ENCODE peak calls at places on chromosomes 5 and 9, in ten cellular contexts. One of them, this sample, is unnamed.

GRCh38 chr9:114214181-114214580 is 58.8 kb downstream of the COL27A1 start:
- DNase-seq in activated CD8-positive, alpha-beta memory T cell treated with anti-CD3 and anti-CD28 coated beads for 48 hours: no peak
- DNase-seq in choroid plexus epithelial cell: no peak
- DNase-seq in activated CD4-positive, alpha-beta T cell treated with anti-CD3 and anti-CD28 coated beads for 1 hour: no peak
- DNase-seq in left ventricle myocardium inferior: peak
- DNase-seq in stimulated activated CD4-positive, alpha-beta T cell treated with anti-CD3 and anti-CD28 coated beads, Interleukin-4, amount 100 ng/mL, for 48 hours: no peak
- DNase-seq in AG10803: peak
- DNase-seq in fibroblast of lung: peak
- DNase-seq in NCI-H2171 treated with DMSO at 0.1 percent for 48 hours: no peak
- DNase-seq in GM23248: peak
- DNase-seq in this sample: no peak

GRCh38 chr5:179912386-179912785 is 4.7 kb upstream of the TBC1D9B start:
- DNase-seq in activated CD8-positive, alpha-beta memory T cell treated with anti-CD3 and anti-CD28 coated beads for 48 hours: no peak
- DNase-seq in choroid plexus epithelial cell: no peak
- DNase-seq in activated CD4-positive, alpha-beta T cell treated with anti-CD3 and anti-CD28 coated beads for 1 hour: no peak
- DNase-seq in left ventricle myocardium inferior: no peak
- DNase-seq in stimulated activated CD4-positive, alpha-beta T cell treated with anti-CD3 and anti-CD28 coated beads, Interleukin-4, amount 100 ng/mL, for 48 hours: no peak
- DNase-seq in AG10803: no peak
- DNase-seq in fibroblast of lung: no peak
- DNase-seq in NCI-H2171 treated with DMSO at 0.1 percent for 48 hours: no peak
- DNase-seq in GM23248: no peak
- DNase-seq in this sample: no peak

GRCh38 chr9:133707065-133707760 is 30.9 kb downstream of the SARDH start:
- DNase-seq in activated CD8-positive, alpha-beta memory T cell treated with anti-CD3 and anti-CD28 coated beads for 48 hours: no peak
- DNase-seq in choroid plexus epithelial cell: peak
- DNase-seq in activated CD4-positive, alpha-beta T cell treated with anti-CD3 and anti-CD28 coated beads for 1 hour: no peak
- DNase-seq in left ventricle myocardium inferior: peak
- DNase-seq in stimulated activated CD4-positive, alpha-beta T cell treated with anti-CD3 and anti-CD28 coated beads, Interleukin-4, amount 100 ng/mL, for 48 hours: no peak
- DNase-seq in AG10803: peak
- DNase-seq in fibroblast of lung: peak
- DNase-seq in NCI-H2171 treated with DMSO at 0.1 percent for 48 hours: peak
- DNase-seq in GM23248: peak
- DNase-seq in this sample: no peak

GRCh38 chr5:168877132-168877895 is 298.1 kb upstream of the PANK3 start:
- DNase-seq in activated CD8-positive, alpha-beta memory T cell treated with anti-CD3 and anti-CD28 coated beads for 48 hours: no peak
- DNase-seq in choroid plexus epithelial cell: no peak
- DNase-seq in activated CD4-positive, alpha-beta T cell treated with anti-CD3 and anti-CD28 coated beads for 1 hour: no peak
- DNase-seq in left ventricle myocardium inferior: no peak
- DNase-seq in stimulated activated CD4-positive, alpha-beta T cell treated with anti-CD3 and anti-CD28 coated beads, Interleukin-4, amount 100 ng/mL, for 48 hours: no peak
- DNase-seq in AG10803: no peak
- DNase-seq in fibroblast of lung: no peak
- DNase-seq in NCI-H2171 treated with DMSO at 0.1 percent for 48 hours: peak
- DNase-seq in GM23248: no peak
- DNase-seq in this sample: no peak

GRCh38 chr9:92846662-92847145 is 31.1 kb downstream of the ZNF484 start:
- DNase-seq in activated CD8-positive, alpha-beta memory T cell treated with anti-CD3 and anti-CD28 coated beads for 48 hours: no peak
- DNase-seq in choroid plexus epithelial cell: no peak
- DNase-seq in activated CD4-positive, alpha-beta T cell treated with anti-CD3 and anti-CD28 coated beads for 1 hour: no peak
- DNase-seq in left ventricle myocardium inferior: no peak
- DNase-seq in stimulated activated CD4-positive, alpha-beta T cell treated with anti-CD3 and anti-CD28 coated beads, Interleukin-4, amount 100 ng/mL, for 48 hours: no peak
- DNase-seq in AG10803: no peak
- DNase-seq in fibroblast of lung: peak
- DNase-seq in NCI-H2171 treated with DMSO at 0.1 percent for 48 hours: no peak
- DNase-seq in GM23248: peak
- DNase-seq in this sample: no peak

GRCh38 chr5:6472792-6473191 is 24.1 kb downstream of the UBE2QL1 start:
- DNase-seq in activated CD8-positive, alpha-beta memory T cell treated with anti-CD3 and anti-CD28 coated beads for 48 hours: no peak
- DNase-seq in choroid plexus epithelial cell: no peak
- DNase-seq in activated CD4-positive, alpha-beta T cell treated with anti-CD3 and anti-CD28 coated beads for 1 hour: no peak
- DNase-seq in left ventricle myocardium inferior: no peak
- DNase-seq in stimulated activated CD4-positive, alpha-beta T cell treated with anti-CD3 and anti-CD28 coated beads, Interleukin-4, amount 100 ng/mL, for 48 hours: no peak
- DNase-seq in AG10803: no peak
- DNase-seq in fibroblast of lung: no peak
- DNase-seq in NCI-H2171 treated with DMSO at 0.1 percent for 48 hours: no peak
- DNase-seq in GM23248: no peak
- DNase-seq in this sample: no peak

GRCh38 chr5:14179446-14179845 is 36.3 kb downstream of the TRIO start:
- DNase-seq in activated CD8-positive, alpha-beta memory T cell treated with anti-CD3 and anti-CD28 coated beads for 48 hours: no peak
- DNase-seq in choroid plexus epithelial cell: peak
- DNase-seq in activated CD4-positive, alpha-beta T cell treated with anti-CD3 and anti-CD28 coated beads for 1 hour: no peak
- DNase-seq in left ventricle myocardium inferior: no peak
- DNase-seq in stimulated activated CD4-positive, alpha-beta T cell treated with anti-CD3 and anti-CD28 coated beads, Interleukin-4, amount 100 ng/mL, for 48 hours: no peak
- DNase-seq in AG10803: peak
- DNase-seq in fibroblast of lung: no peak
- DNase-seq in NCI-H2171 treated with DMSO at 0.1 percent for 48 hours: no peak
- DNase-seq in GM23248: peak
- DNase-seq in this sample: no peak

GRCh38 chr5:172119921-172120688 is 67.9 kb downstream of the STK10 start:
- DNase-seq in activated CD8-positive, alpha-beta memory T cell treated with anti-CD3 and anti-CD28 coated beads for 48 hours: no peak
- DNase-seq in choroid plexus epithelial cell: no peak
- DNase-seq in activated CD4-positive, alpha-beta T cell treated with anti-CD3 and anti-CD28 coated beads for 1 hour: no peak
- DNase-seq in left ventricle myocardium inferior: no peak
- DNase-seq in stimulated activated CD4-positive, alpha-beta T cell treated with anti-CD3 and anti-CD28 coated beads, Interleukin-4, amount 100 ng/mL, for 48 hours: no peak
- DNase-seq in AG10803: no peak
- DNase-seq in fibroblast of lung: no peak
- DNase-seq in NCI-H2171 treated with DMSO at 0.1 percent for 48 hours: no peak
- DNase-seq in GM23248: no peak
- DNase-seq in this sample: no peak

GRCh38 chr9:37921546-37922300 is 17.8 kb upstream of the SLC25A51 start:
- DNase-seq in activated CD8-positive, alpha-beta memory T cell treated with anti-CD3 and anti-CD28 coated beads for 48 hours: no peak
- DNase-seq in choroid plexus epithelial cell: no peak
- DNase-seq in activated CD4-positive, alpha-beta T cell treated with anti-CD3 and anti-CD28 coated beads for 1 hour: no peak
- DNase-seq in left ventricle myocardium inferior: no peak
- DNase-seq in stimulated activated CD4-positive, alpha-beta T cell treated with anti-CD3 and anti-CD28 coated beads, Interleukin-4, amount 100 ng/mL, for 48 hours: no peak
- DNase-seq in AG10803: no peak
- DNase-seq in fibroblast of lung: no peak
- DNase-seq in NCI-H2171 treated with DMSO at 0.1 percent for 48 hours: no peak
- DNase-seq in GM23248: no peak
- DNase-seq in this sample: no peak

GRCh38 chr9:117487555-117488175 is 72.8 kb upstream of the ASTN2 start:
- DNase-seq in activated CD8-positive, alpha-beta memory T cell treated with anti-CD3 and anti-CD28 coated beads for 48 hours: peak
- DNase-seq in choroid plexus epithelial cell: peak
- DNase-seq in activated CD4-positive, alpha-beta T cell treated with anti-CD3 and anti-CD28 coated beads for 1 hour: no peak
- DNase-seq in left ventricle myocardium inferior: peak
- DNase-seq in stimulated activated CD4-positive, alpha-beta T cell treated with anti-CD3 and anti-CD28 coated beads, Interleukin-4, amount 100 ng/mL, for 48 hours: peak
- DNase-seq in AG10803: peak
- DNase-seq in fibroblast of lung: peak
- DNase-seq in NCI-H2171 treated with DMSO at 0.1 percent for 48 hours: peak
- DNase-seq in GM23248: peak
- DNase-seq in this sample: peak

GRCh38 chr5:147935032-147935431 is 28.7 kb upstream of the C5orf46 start:
- DNase-seq in activated CD8-positive, alpha-beta memory T cell treated with anti-CD3 and anti-CD28 coated beads for 48 hours: no peak
- DNase-seq in choroid plexus epithelial cell: peak
- DNase-seq in activated CD4-positive, alpha-beta T cell treated with anti-CD3 and anti-CD28 coated beads for 1 hour: no peak
- DNase-seq in left ventricle myocardium inferior: no peak
- DNase-seq in stimulated activated CD4-positive, alpha-beta T cell treated with anti-CD3 and anti-CD28 coated beads, Interleukin-4, amount 100 ng/mL, for 48 hours: no peak
- DNase-seq in AG10803: peak
- DNase-seq in fibroblast of lung: peak
- DNase-seq in NCI-H2171 treated with DMSO at 0.1 percent for 48 hours: peak
- DNase-seq in GM23248: peak
- DNase-seq in this sample: no peak

GRCh38 chr5:72634444-72634843 is 127.2 kb upstream of the ZNF366 start:
- DNase-seq in activated CD8-positive, alpha-beta memory T cell treated with anti-CD3 and anti-CD28 coated beads for 48 hours: no peak
- DNase-seq in choroid plexus epithelial cell: peak
- DNase-seq in activated CD4-positive, alpha-beta T cell treated with anti-CD3 and anti-CD28 coated beads for 1 hour: no peak
- DNase-seq in left ventricle myocardium inferior: no peak
- DNase-seq in stimulated activated CD4-positive, alpha-beta T cell treated with anti-CD3 and anti-CD28 coated beads, Interleukin-4, amount 100 ng/mL, for 48 hours: no peak
- DNase-seq in AG10803: peak
- DNase-seq in fibroblast of lung: no peak
- DNase-seq in NCI-H2171 treated with DMSO at 0.1 percent for 48 hours: no peak
- DNase-seq in GM23248: peak
- DNase-seq in this sample: no peak

GRCh38 chr9:121975801-121976277 is 117.3 kb downstream of the TTLL11 start:
- DNase-seq in activated CD8-positive, alpha-beta memory T cell treated with anti-CD3 and anti-CD28 coated beads for 48 hours: no peak
- DNase-seq in choroid plexus epithelial cell: no peak
- DNase-seq in activated CD4-positive, alpha-beta T cell treated with anti-CD3 and anti-CD28 coated beads for 1 hour: no peak
- DNase-seq in left ventricle myocardium inferior: no peak
- DNase-seq in stimulated activated CD4-positive, alpha-beta T cell treated with anti-CD3 and anti-CD28 coated beads, Interleukin-4, amount 100 ng/mL, for 48 hours: no peak
- DNase-seq in AG10803: peak
- DNase-seq in fibroblast of lung: peak
- DNase-seq in NCI-H2171 treated with DMSO at 0.1 percent for 48 hours: no peak
- DNase-seq in GM23248: peak
- DNase-seq in this sample: no peak

GRCh38 chr9:14278291-14278721 is 35.6 kb downstream of the NFIB start:
- DNase-seq in activated CD8-positive, alpha-beta memory T cell treated with anti-CD3 and anti-CD28 coated beads for 48 hours: no peak
- DNase-seq in choroid plexus epithelial cell: peak
- DNase-seq in activated CD4-positive, alpha-beta T cell treated with anti-CD3 and anti-CD28 coated beads for 1 hour: no peak
- DNase-seq in left ventricle myocardium inferior: no peak
- DNase-seq in stimulated activated CD4-positive, alpha-beta T cell treated with anti-CD3 and anti-CD28 coated beads, Interleukin-4, amount 100 ng/mL, for 48 hours: no peak
- DNase-seq in AG10803: peak
- DNase-seq in fibroblast of lung: peak
- DNase-seq in NCI-H2171 treated with DMSO at 0.1 percent for 48 hours: no peak
- DNase-seq in GM23248: peak
- DNase-seq in this sample: no peak

GRCh38 chr5:82163459-82164108 is 114.6 kb downstream of the RPS23 start:
- DNase-seq in activated CD8-positive, alpha-beta memory T cell treated with anti-CD3 and anti-CD28 coated beads for 48 hours: no peak
- DNase-seq in choroid plexus epithelial cell: peak
- DNase-seq in activated CD4-positive, alpha-beta T cell treated with anti-CD3 and anti-CD28 coated beads for 1 hour: no peak
- DNase-seq in left ventricle myocardium inferior: no peak
- DNase-seq in stimulated activated CD4-positive, alpha-beta T cell treated with anti-CD3 and anti-CD28 coated beads, Interleukin-4, amount 100 ng/mL, for 48 hours: no peak
- DNase-seq in AG10803: peak
- DNase-seq in fibroblast of lung: peak
- DNase-seq in NCI-H2171 treated with DMSO at 0.1 percent for 48 hours: no peak
- DNase-seq in GM23248: peak
- DNase-seq in this sample: no peak

GRCh38 chr5:39624890-39625289 is 200.1 kb upstream of the DAB2 start:
- DNase-seq in activated CD8-positive, alpha-beta memory T cell treated with anti-CD3 and anti-CD28 coated beads for 48 hours: no peak
- DNase-seq in choroid plexus epithelial cell: peak
- DNase-seq in activated CD4-positive, alpha-beta T cell treated with anti-CD3 and anti-CD28 coated beads for 1 hour: no peak
- DNase-seq in left ventricle myocardium inferior: no peak
- DNase-seq in stimulated activated CD4-positive, alpha-beta T cell treated with anti-CD3 and anti-CD28 coated beads, Interleukin-4, amount 100 ng/mL, for 48 hours: no peak
- DNase-seq in AG10803: no peak
- DNase-seq in fibroblast of lung: no peak
- DNase-seq in NCI-H2171 treated with DMSO at 0.1 percent for 48 hours: no peak
- DNase-seq in GM23248: no peak
- DNase-seq in this sample: no peak

GRCh38 chr9:15370496-15371464 is 51.9 kb upstream of the SNAPC3 start:
- DNase-seq in activated CD8-positive, alpha-beta memory T cell treated with anti-CD3 and anti-CD28 coated beads for 48 hours: no peak
- DNase-seq in choroid plexus epithelial cell: peak
- DNase-seq in activated CD4-positive, alpha-beta T cell treated with anti-CD3 and anti-CD28 coated beads for 1 hour: no peak
- DNase-seq in left ventricle myocardium inferior: no peak
- DNase-seq in stimulated activated CD4-positive, alpha-beta T cell treated with anti-CD3 and anti-CD28 coated beads, Interleukin-4, amount 100 ng/mL, for 48 hours: no peak
- DNase-seq in AG10803: no peak
- DNase-seq in fibroblast of lung: peak
- DNase-seq in NCI-H2171 treated with DMSO at 0.1 percent for 48 hours: no peak
- DNase-seq in GM23248: peak
- DNase-seq in this sample: no peak

GRCh38 chr5:39400711-39401385 is 23.9 kb downstream of the DAB2 start:
- DNase-seq in activated CD8-positive, alpha-beta memory T cell treated with anti-CD3 and anti-CD28 coated beads for 48 hours: no peak
- DNase-seq in choroid plexus epithelial cell: peak
- DNase-seq in activated CD4-positive, alpha-beta T cell treated with anti-CD3 and anti-CD28 coated beads for 1 hour: no peak
- DNase-seq in left ventricle myocardium inferior: no peak
- DNase-seq in stimulated activated CD4-positive, alpha-beta T cell treated with anti-CD3 and anti-CD28 coated beads, Interleukin-4, amount 100 ng/mL, for 48 hours: no peak
- DNase-seq in AG10803: no peak
- DNase-seq in fibroblast of lung: peak
- DNase-seq in NCI-H2171 treated with DMSO at 0.1 percent for 48 hours: no peak
- DNase-seq in GM23248: peak
- DNase-seq in this sample: no peak

GRCh38 chr5:20241351-20241750 is 253.4 kb upstream of the CDH18 start:
- DNase-seq in activated CD8-positive, alpha-beta memory T cell treated with anti-CD3 and anti-CD28 coated beads for 48 hours: no peak
- DNase-seq in choroid plexus epithelial cell: no peak
- DNase-seq in activated CD4-positive, alpha-beta T cell treated with anti-CD3 and anti-CD28 coated beads for 1 hour: no peak
- DNase-seq in left ventricle myocardium inferior: no peak
- DNase-seq in stimulated activated CD4-positive, alpha-beta T cell treated with anti-CD3 and anti-CD28 coated beads, Interleukin-4, amount 100 ng/mL, for 48 hours: no peak
- DNase-seq in AG10803: no peak
- DNase-seq in fibroblast of lung: no peak
- DNase-seq in NCI-H2171 treated with DMSO at 0.1 percent for 48 hours: no peak
- DNase-seq in GM23248: no peak
- DNase-seq in this sample: no peak

GRCh38 chr9:88991066-88992030 is at the start of gene S1PR3:
- DNase-seq in activated CD8-positive, alpha-beta memory T cell treated with anti-CD3 and anti-CD28 coated beads for 48 hours: no peak
- DNase-seq in choroid plexus epithelial cell: peak
- DNase-seq in activated CD4-positive, alpha-beta T cell treated with anti-CD3 and anti-CD28 coated beads for 1 hour: no peak
- DNase-seq in left ventricle myocardium inferior: peak
- DNase-seq in stimulated activated CD4-positive, alpha-beta T cell treated with anti-CD3 and anti-CD28 coated beads, Interleukin-4, amount 100 ng/mL, for 48 hours: peak
- DNase-seq in AG10803: peak
- DNase-seq in fibroblast of lung: peak
- DNase-seq in NCI-H2171 treated with DMSO at 0.1 percent for 48 hours: no peak
- DNase-seq in GM23248: peak
- DNase-seq in this sample: peak

GRCh38 chr9:114718801-114719221 is 36.8 kb upstream of the TEX48 start:
- DNase-seq in activated CD8-positive, alpha-beta memory T cell treated with anti-CD3 and anti-CD28 coated beads for 48 hours: peak
- DNase-seq in choroid plexus epithelial cell: peak
- DNase-seq in activated CD4-positive, alpha-beta T cell treated with anti-CD3 and anti-CD28 coated beads for 1 hour: peak
- DNase-seq in left ventricle myocardium inferior: no peak
- DNase-seq in stimulated activated CD4-positive, alpha-beta T cell treated with anti-CD3 and anti-CD28 coated beads, Interleukin-4, amount 100 ng/mL, for 48 hours: peak
- DNase-seq in AG10803: no peak
- DNase-seq in fibroblast of lung: no peak
- DNase-seq in NCI-H2171 treated with DMSO at 0.1 percent for 48 hours: no peak
- DNase-seq in GM23248: no peak
- DNase-seq in this sample: peak

GRCh38 chr9:104247899-104248460 is 153.9 kb downstream of the SMC2 start:
- DNase-seq in activated CD8-positive, alpha-beta memory T cell treated with anti-CD3 and anti-CD28 coated beads for 48 hours: no peak
- DNase-seq in choroid plexus epithelial cell: no peak
- DNase-seq in activated CD4-positive, alpha-beta T cell treated with anti-CD3 and anti-CD28 coated beads for 1 hour: no peak
- DNase-seq in left ventricle myocardium inferior: no peak
- DNase-seq in stimulated activated CD4-positive, alpha-beta T cell treated with anti-CD3 and anti-CD28 coated beads, Interleukin-4, amount 100 ng/mL, for 48 hours: no peak
- DNase-seq in AG10803: peak
- DNase-seq in fibroblast of lung: no peak
- DNase-seq in NCI-H2171 treated with DMSO at 0.1 percent for 48 hours: no peak
- DNase-seq in GM23248: peak
- DNase-seq in this sample: no peak

GRCh38 chr5:16427572-16427971 is 38.0 kb downstream of the ZNF622 start:
- DNase-seq in activated CD8-positive, alpha-beta memory T cell treated with anti-CD3 and anti-CD28 coated beads for 48 hours: no peak
- DNase-seq in choroid plexus epithelial cell: no peak
- DNase-seq in activated CD4-positive, alpha-beta T cell treated with anti-CD3 and anti-CD28 coated beads for 1 hour: no peak
- DNase-seq in left ventricle myocardium inferior: no peak
- DNase-seq in stimulated activated CD4-positive, alpha-beta T cell treated with anti-CD3 and anti-CD28 coated beads, Interleukin-4, amount 100 ng/mL, for 48 hours: no peak
- DNase-seq in AG10803: no peak
- DNase-seq in fibroblast of lung: no peak
- DNase-seq in NCI-H2171 treated with DMSO at 0.1 percent for 48 hours: no peak
- DNase-seq in GM23248: no peak
- DNase-seq in this sample: no peak

GRCh38 chr5:122355324-122355723 is 43.3 kb downstream of the SNCAIP start:
- DNase-seq in activated CD8-positive, alpha-beta memory T cell treated with anti-CD3 and anti-CD28 coated beads for 48 hours: no peak
- DNase-seq in choroid plexus epithelial cell: no peak
- DNase-seq in activated CD4-positive, alpha-beta T cell treated with anti-CD3 and anti-CD28 coated beads for 1 hour: no peak
- DNase-seq in left ventricle myocardium inferior: no peak
- DNase-seq in stimulated activated CD4-positive, alpha-beta T cell treated with anti-CD3 and anti-CD28 coated beads, Interleukin-4, amount 100 ng/mL, for 48 hours: no peak
- DNase-seq in AG10803: no peak
- DNase-seq in fibroblast of lung: no peak
- DNase-seq in NCI-H2171 treated with DMSO at 0.1 percent for 48 hours: no peak
- DNase-seq in GM23248: no peak
- DNase-seq in this sample: no peak